ENCODE peak calls at places on chromosomes 11 and 22, in ten cellular contexts. R, K, P, Y, Z, E, A, D, U and G are unnamed samples. For H3K4me1, the result is how much of the 10 kb centered on the place peaks cover.

GRCh38 chr22:30031764-30032468 is 48.3 kb upstream of the HORMAD2 start:
- DNase-seq in R (no peak), K (no peak), P (no peak), Y (no peak), Z (no peak), E (no peak), A (no peak), D (no peak), U (no peak), G (no peak)

GRCh38 chr22:20881231-20881630 is 22.4 kb downstream of the SNAP29 start:
- DNase-seq in R (no peak), K (no peak), P (no peak), Y (no peak), Z (no peak), E (no peak), A (no peak), D (no peak), U (no peak), G (no peak)

GRCh38 chr11:10304495-10305261 is at the start of gene ADM:
- DNase-seq in R (peak), K (peak), P (peak), Y (peak), Z (peak), E (peak), A (peak), D (peak), U (peak), G (peak)

GRCh38 chr22:45336971-45337431 is 27.3 kb downstream of the FAM118A start:
- DNase-seq in R (peak), K (no peak), P (peak), Y (peak), Z (peak), E (no peak), A (peak), D (peak), U (no peak), G (peak)

GRCh38 chr11:65506770-65507485 is 8.1 kb downstream of the MALAT1 start:
- DNase-seq in R (no peak), K (peak), P (peak), Y (no peak), Z (no peak), E (no peak), A (peak), D (peak), U (peak), G (peak)

GRCh38 chr11:69721745-69722144 is 17.9 kb upstream of the FGF19 start:
- DNase-seq in R (no peak), K (no peak), P (no peak), Y (no peak), Z (no peak), E (peak), A (no peak), D (no peak), U (peak), G (no peak)

GRCh38 chr11:11370263-11371060 is 17.4 kb upstream of the CSNK2A3 start:
- DNase-seq in R (no peak), K (no peak), P (no peak), Y (no peak), Z (no peak), E (no peak), A (no peak), D (no peak), U (no peak), G (no peak)

GRCh38 chr11:46308632-46309419 is 31.4 kb downstream of the CREB3L1 start:
- DNase-seq in R (no peak), K (peak), P (peak), Y (peak), Z (peak), E (peak), A (peak), D (peak), U (peak), G (peak)

GRCh38 chr22:27435839-27436581 is 365.5 kb downstream of the MN1 start:
- DNase-seq in R (no peak), K (peak), P (peak), Y (peak), Z (peak), E (no peak), A (no peak), D (no peak), U (peak), G (no peak)

GRCh38 chr22:47333625-47334024 is 571.2 kb downstream of the TBC1D22A start:
- DNase-seq in R (no peak), K (no peak), P (peak), Y (no peak), Z (no peak), E (peak), A (no peak), D (no peak), U (no peak), G (peak)

GRCh38 chr11:1223346-1224108 is 661 bp downstream of the MUC5B start:
- DNase-seq in R (no peak), K (peak), P (no peak), Y (no peak), Z (peak), E (peak), A (no peak), D (no peak), U (no peak), G (no peak)

GRCh38 chr11:79400717-79401330 is 40.0 kb downstream of the TENM4 start:
- DNase-seq in R (no peak), K (peak), P (peak), Y (peak), Z (peak), E (peak), A (no peak), D (no peak), U (peak), G (peak)

GRCh38 chr11:1636291-1636950 is 6.8 kb downstream of the KRTAP5-5 start:
- DNase-seq in R (no peak), K (peak), P (no peak), Y (no peak), Z (no peak), E (no peak), A (no peak), D (no peak), U (peak), G (no peak)

GRCh38 chr11:833114-833791 is 501 bp downstream of the CD151 start:
- DNase-seq in R (no peak), K (peak), P (peak), Y (peak), Z (no peak), E (peak), A (peak), D (no peak), U (peak), G (peak)

GRCh38 chr11:10942621-10943020 is 84.8 kb upstream of the ZBED5 start:
- DNase-seq in R (no peak), K (no peak), P (no peak), Y (no peak), Z (no peak), E (no peak), A (no peak), D (no peak), U (no peak), G (no peak)

GRCh38 chr11:78061088-78061920 is 2.4 kb upstream of the THRSP start:
- DNase-seq in R (no peak), K (peak), P (no peak), Y (peak), Z (peak), E (no peak), A (peak), D (no peak), U (no peak), G (no peak)

GRCh38 chr11:104524276-104524675 is 360.3 kb upstream of the PDGFD start:
- DNase-seq in R (no peak), K (no peak), P (no peak), Y (no peak), Z (no peak), E (no peak), A (no peak), D (no peak), U (no peak), G (no peak)

GRCh38 chr11:87056091-87056490 is 18.4 kb downstream of the TMEM135 start:
- DNase-seq in R (no peak), K (no peak), P (no peak), Y (no peak), Z (no peak), E (no peak), A (no peak), D (no peak), U (no peak), G (no peak)

GRCh38 chr11:87059596-87059995 is 21.9 kb downstream of the TMEM135 start:
- DNase-seq in R (no peak), K (no peak), P (no peak), Y (no peak), Z (no peak), E (no peak), A (no peak), D (no peak), U (no peak), G (no peak)

GRCh38 chr11:87061766-87062165 is 24.0 kb downstream of the TMEM135 start:
- DNase-seq in R (no peak), K (no peak), P (no peak), Y (no peak), Z (no peak), E (no peak), A (no peak), D (no peak), U (no peak), G (no peak)

GRCh38 chr11:87057749-87058148 is 20.0 kb downstream of the TMEM135 start:
- DNase-seq in R (no peak), K (no peak), P (no peak), Y (no peak), Z (no peak), E (no peak), A (no peak), D (no peak), U (no peak), G (no peak)
- H3K27ac ChIP-seq in R (peak), K (no peak), P (no peak), Y (no peak), Z (no peak), E (no peak), A (no peak), D (no peak), U (no peak), G (no peak)

GRCh38 chr22:22820076-22820475 is 67.5 kb upstream of the IGLL5 start:
- DNase-seq in R (no peak), K (no peak), P (no peak), Y (no peak), Z (no peak), E (no peak), A (no peak), D (no peak), U (no peak), G (no peak)
- H3K4me1 ChIP-seq in R (under half), K (under half), P (under half), Y (under half), Z (under half), E (under half), A (under half), D (half or more), U (under half), G (under half)

GRCh38 chr22:24324137-24324536 is 53.5 kb downstream of the SPECC1L start:
- DNase-seq in R (no peak), K (no peak), P (no peak), Y (no peak), Z (no peak), E (no peak), A (no peak), D (no peak), U (no peak), G (no peak)
- H3K27ac ChIP-seq in R (no peak), K (no peak), P (no peak), Y (peak), Z (no peak), E (no peak), A (no peak), D (peak), U (no peak), G (no peak)

DNA sequence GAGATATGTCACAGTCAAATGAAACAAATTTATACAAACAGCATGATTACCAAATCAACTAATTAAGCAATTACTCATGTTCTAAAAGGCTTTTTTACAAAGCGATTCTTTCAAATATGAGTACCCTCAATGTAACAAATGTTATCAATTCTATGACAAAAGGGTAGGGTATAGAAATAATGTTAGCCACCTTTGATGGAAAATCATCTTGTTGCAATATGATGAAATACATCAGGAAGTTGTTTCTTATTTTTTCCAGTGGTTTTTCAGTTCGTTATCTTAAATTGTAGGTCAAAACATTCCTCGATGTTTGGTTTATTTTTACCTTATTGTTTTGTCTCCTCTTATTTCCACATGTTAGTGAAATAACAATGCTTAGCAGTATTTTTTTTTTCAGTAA is 6.5 kb downstream of the ARHGEF12 start:
- DNase-seq in R (no peak), K (no peak), P (no peak), Y (no peak), Z (no peak), E (no peak), A (no peak), D (no peak), U (no peak), G (no peak)
- H3K4me1 ChIP-seq in R (half or more), K (under half), P (half or more), Y (half or more), Z (under half), E (under half), A (half or more), D (under half), U (under half), G (half or more)

GRCh38 chr22:28706845-28707244 is 27.2 kb upstream of the TTC28 start:
- DNase-seq in R (no peak), K (no peak), P (no peak), Y (no peak), Z (no peak), E (no peak), A (no peak), D (no peak), U (no peak), G (no peak)

GRCh38 chr22:28703436-28703835 is 23.8 kb upstream of the TTC28 start:
- DNase-seq in R (no peak), K (no peak), P (peak), Y (no peak), Z (no peak), E (no peak), A (no peak), D (no peak), U (no peak), G (no peak)

DNA sequence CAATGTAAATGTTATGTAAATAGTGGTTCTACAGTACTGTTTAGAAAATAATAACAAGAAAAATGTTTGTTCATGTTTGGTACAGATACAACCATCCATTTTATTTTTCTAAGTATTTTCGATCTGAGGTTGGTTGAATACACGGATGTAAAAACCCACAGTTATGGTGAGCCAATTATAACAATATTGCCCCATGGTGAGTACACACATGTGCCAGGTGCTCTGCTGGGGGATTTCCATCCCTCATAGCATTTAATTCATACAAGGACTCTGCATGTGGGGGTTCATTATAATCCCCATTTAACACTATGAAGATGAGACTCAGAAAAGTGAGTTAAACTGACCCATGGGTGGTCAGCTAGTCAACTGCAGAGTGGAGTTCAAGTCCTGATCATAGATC is 23.3 kb upstream of the TTC28 start:
- DNase-seq in R (no peak), K (no peak), P (no peak), Y (no peak), Z (no peak), E (no peak), A (no peak), D (no peak), U (no peak), G (no peak)
- H3K27ac ChIP-seq in R (no peak), K (no peak), P (no peak), Y (no peak), Z (no peak), E (no peak), A (no peak), D (no peak), U (no peak), G (no peak)

DNA sequence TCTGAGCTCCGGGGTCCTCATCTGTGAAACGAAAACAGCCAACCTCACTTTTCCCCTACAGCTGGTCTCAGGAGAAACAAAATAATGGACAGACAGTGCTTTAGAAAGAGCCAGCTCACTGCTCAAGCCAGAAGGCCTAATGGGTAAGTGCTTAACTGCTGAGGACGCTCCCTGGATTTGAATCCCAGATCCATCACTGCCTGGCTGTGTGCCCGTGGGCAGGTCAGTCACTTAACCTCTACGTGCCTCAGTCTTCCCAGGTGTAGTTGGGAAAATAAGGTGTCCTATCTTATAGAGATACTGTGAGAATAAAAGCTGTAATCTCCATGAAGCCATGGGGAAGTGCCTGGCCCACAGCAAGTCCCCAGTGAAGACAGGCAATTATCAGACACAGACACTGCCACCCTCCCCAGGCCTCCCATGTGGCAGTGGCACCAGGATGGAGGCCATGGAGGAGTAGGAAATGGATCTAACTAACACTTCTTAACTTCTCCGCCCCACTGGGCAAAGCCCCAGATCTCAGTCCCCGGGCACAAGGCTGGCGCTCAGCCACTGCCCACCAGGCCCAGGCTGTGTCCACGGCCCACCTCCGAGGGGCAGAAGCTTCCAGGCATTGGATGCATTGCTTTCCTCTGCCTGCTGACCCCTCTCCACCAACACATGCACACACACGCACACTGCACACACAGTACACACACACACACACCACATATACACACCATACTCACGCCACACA is 9.2 kb downstream of the TP53I11 start:
- DNase-seq in R (no peak), K (no peak), P (no peak), Y (no peak), Z (no peak), E (no peak), A (no peak), D (no peak), U (no peak), G (no peak)
- H3K4me1 ChIP-seq in R (under half), K (under half), P (under half), Y (half or more), Z (under half), E (under half), A (under half), D (under half), U (under half), G (under half)

GRCh38 chr11:31808721-31809542 is 2.2 kb downstream of the PAX6 start:
- DNase-seq in R (no peak), K (no peak), P (no peak), Y (no peak), Z (no peak), E (no peak), A (no peak), D (no peak), U (peak), G (no peak)
- H3K27ac ChIP-seq in R (no peak), K (no peak), P (no peak), Y (no peak), Z (no peak), E (no peak), A (no peak), D (no peak), U (no peak), G (peak)